ENCODE peak calls at places on chromosome 12, in five cellular contexts. One of them, this sample, is unnamed.

GRCh38 chr12:109578330-109578927 is 4.8 kb downstream of the MVK start:
- DNase-seq in astrocyte: no peak
- DNase-seq in IMR-90: no peak
- DNase-seq in OCI-LY7: no peak
- DNase-seq in DND-41: no peak
- DNase-seq in this sample: no peak

GRCh38 chr12:11702959-11703358 is 53.5 kb downstream of the ETV6 start:
- DNase-seq in astrocyte: no peak
- DNase-seq in IMR-90: no peak
- DNase-seq in OCI-LY7: no peak
- DNase-seq in DND-41: no peak
- DNase-seq in this sample: no peak

GRCh38 chr12:102960766-102961487 is 3.5 kb downstream of the ASCL1 start:
- DNase-seq in astrocyte: no peak
- DNase-seq in IMR-90: no peak
- DNase-seq in OCI-LY7: no peak
- DNase-seq in DND-41: no peak
- DNase-seq in this sample: no peak

GRCh38 chr12:480831-481230 is 21.1 kb downstream of the B4GALNT3 start:
- DNase-seq in astrocyte: peak
- DNase-seq in IMR-90: peak
- DNase-seq in OCI-LY7: no peak
- DNase-seq in DND-41: no peak
- DNase-seq in this sample: no peak

GRCh38 chr12:3168775-3169221 is 91.6 kb downstream of the TSPAN9 start:
- DNase-seq in astrocyte: peak
- DNase-seq in IMR-90: peak
- DNase-seq in OCI-LY7: no peak
- DNase-seq in DND-41: no peak
- DNase-seq in this sample: peak

GRCh38 chr12:112851024-112851777 is 55.6 kb upstream of the OAS1 start:
- DNase-seq in astrocyte: no peak
- DNase-seq in IMR-90: no peak
- DNase-seq in OCI-LY7: no peak
- DNase-seq in DND-41: no peak
- DNase-seq in this sample: no peak

GRCh38 chr12:46459111-46459510 is 86.5 kb upstream of the SLC38A2 start:
- DNase-seq in astrocyte: peak
- DNase-seq in IMR-90: peak
- DNase-seq in OCI-LY7: no peak
- DNase-seq in DND-41: peak
- DNase-seq in this sample: no peak

GRCh38 chr12:48388938-48389337 is 38.2 kb upstream of the ZNF641 start:
- DNase-seq in astrocyte: peak
- DNase-seq in IMR-90: peak
- DNase-seq in OCI-LY7: no peak
- DNase-seq in DND-41: no peak
- DNase-seq in this sample: peak

GRCh38 chr12:6532051-6532926 is 2.0 kb upstream of the GAPDH start:
- DNase-seq in astrocyte: peak
- DNase-seq in IMR-90: peak
- DNase-seq in OCI-LY7: peak
- DNase-seq in DND-41: peak
- DNase-seq in this sample: peak

GRCh38 chr12:45200497-45201043 is 15.3 kb upstream of the ANO6 start:
- DNase-seq in astrocyte: no peak
- DNase-seq in IMR-90: peak
- DNase-seq in OCI-LY7: no peak
- DNase-seq in DND-41: peak
- DNase-seq in this sample: no peak

GRCh38 chr12:72472350-72472749 is 200.2 kb downstream of the TRHDE start:
- DNase-seq in astrocyte: no peak
- DNase-seq in IMR-90: no peak
- DNase-seq in OCI-LY7: peak
- DNase-seq in DND-41: no peak
- DNase-seq in this sample: peak
- TF ChIP-seq CTCF in astrocyte: no peak
- TF ChIP-seq CTCF in IMR-90: no peak
- TF ChIP-seq CTCF in OCI-LY7: peak
- TF ChIP-seq CTCF in DND-41: no peak
- TF ChIP-seq CTCF in this sample: peak

GRCh38 chr12:133081408-133081806 is 684 bp downstream of the ZNF140 start:
- DNase-seq in astrocyte: no peak
- DNase-seq in IMR-90: no peak
- DNase-seq in OCI-LY7: peak
- DNase-seq in DND-41: no peak
- DNase-seq in this sample: no peak
- H3K27ac ChIP-seq in astrocyte: peak
- H3K27ac ChIP-seq in IMR-90: no peak
- H3K27ac ChIP-seq in OCI-LY7: peak
- H3K27ac ChIP-seq in DND-41: no peak
- H3K27ac ChIP-seq in this sample: no peak

GRCh38 chr12:71024827-71025226 is 104.3 kb upstream of the PTPRR start:
- DNase-seq in astrocyte: no peak
- DNase-seq in IMR-90: no peak
- DNase-seq in OCI-LY7: no peak
- DNase-seq in DND-41: no peak
- DNase-seq in this sample: no peak
- H2AFZ ChIP-seq in astrocyte: no peak
- H2AFZ ChIP-seq in IMR-90: no peak
- H2AFZ ChIP-seq in OCI-LY7: no peak
- H2AFZ ChIP-seq in DND-41: no peak
- H2AFZ ChIP-seq in this sample: no peak

GRCh38 chr12:128259556-128260070 is 7.4 kb upstream of the TMEM132C start:
- DNase-seq in astrocyte: no peak
- DNase-seq in IMR-90: no peak
- DNase-seq in OCI-LY7: peak
- DNase-seq in DND-41: peak
- DNase-seq in this sample: peak
- TF ChIP-seq CTCF in astrocyte: peak
- TF ChIP-seq CTCF in IMR-90: no peak
- TF ChIP-seq CTCF in OCI-LY7: peak
- TF ChIP-seq CTCF in DND-41: peak
- TF ChIP-seq CTCF in this sample: peak

GRCh38 chr12:78157199-78157598 is 326.5 kb downstream of the NAV3 start:
- DNase-seq in astrocyte: no peak
- DNase-seq in IMR-90: no peak
- DNase-seq in OCI-LY7: no peak
- DNase-seq in DND-41: no peak
- DNase-seq in this sample: no peak
- H3K27ac ChIP-seq in astrocyte: no peak
- H3K27ac ChIP-seq in IMR-90: peak
- H3K27ac ChIP-seq in OCI-LY7: no peak
- H3K27ac ChIP-seq in DND-41: no peak
- H3K27ac ChIP-seq in this sample: no peak

GRCh38 chr12:127539499-127539898 is 727.5 kb upstream of the TMEM132C start:
- DNase-seq in astrocyte: no peak
- DNase-seq in IMR-90: no peak
- DNase-seq in OCI-LY7: no peak
- DNase-seq in DND-41: no peak
- DNase-seq in this sample: no peak
- H2AFZ ChIP-seq in astrocyte: no peak
- H2AFZ ChIP-seq in IMR-90: no peak
- H2AFZ ChIP-seq in OCI-LY7: no peak
- H2AFZ ChIP-seq in DND-41: no peak
- H2AFZ ChIP-seq in this sample: peak

DNA sequence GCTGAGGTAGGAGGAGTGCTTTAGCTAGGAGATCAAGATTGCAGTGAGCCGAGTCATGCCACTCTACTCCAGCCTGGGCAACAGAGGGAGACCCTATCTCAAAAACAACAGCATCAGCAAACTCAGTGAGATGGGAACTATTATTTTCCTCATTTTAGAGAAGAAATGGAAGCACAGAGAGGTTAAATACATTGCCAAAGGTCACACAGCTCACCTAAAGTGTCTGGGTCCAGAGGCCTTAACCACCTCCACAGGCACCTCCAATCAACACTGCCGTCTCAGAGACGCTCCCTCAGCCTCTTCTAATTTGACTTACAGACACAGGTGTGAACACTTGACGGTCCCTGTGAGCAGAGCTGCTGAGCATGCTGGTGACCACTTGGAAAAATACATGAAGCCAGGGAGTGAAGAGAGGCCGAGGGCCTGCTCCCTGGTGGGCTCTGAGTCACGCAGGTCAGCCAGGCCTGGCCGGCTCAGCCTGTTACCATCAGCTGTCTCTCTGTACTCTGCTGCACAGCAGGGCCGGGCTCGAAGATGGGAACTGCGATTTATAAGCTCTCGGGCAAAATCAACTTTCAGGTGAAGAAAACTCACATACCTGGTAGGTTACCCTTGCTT is 77.5 kb upstream of the RASSF3 start:
- DNase-seq in astrocyte: no peak
- DNase-seq in IMR-90: no peak
- DNase-seq in OCI-LY7: no peak
- DNase-seq in DND-41: no peak
- DNase-seq in this sample: no peak
- TF ChIP-seq CTCF in astrocyte: no peak
- TF ChIP-seq CTCF in IMR-90: no peak
- TF ChIP-seq CTCF in OCI-LY7: no peak
- TF ChIP-seq CTCF in DND-41: no peak
- TF ChIP-seq CTCF in this sample: no peak